ENCODE peak calls at places on chromosomes 1 and 21, in seven cellular contexts. P is GM12891, U is prostate gland, M is IMR-90, D is breast epithelium, R is tibial nerve, N is erythroblast. J is an unnamed sample.

GRCh38 chr1:110215621-110216020 is 5.5 kb downstream of the KCNC4 start:
- DNase-seq in M (no peak), U (no peak), N (no peak), P (no peak), R (no peak), D (no peak), J (no peak)

GRCh38 chr1:29122987-29123870 is 474 bp downstream of the TMEM200B start:
- DNase-seq in P (no peak), D (no peak), M (peak; percentile 16), U (no peak), R (no peak), N (peak; percentile 58), J (no peak)

GRCh38 chr21:39087238-39087975 is 95.8 kb downstream of the PSMG1 start:
- DNase-seq in M (no peak), U (no peak), N (no peak), P (no peak), R (no peak), D (no peak), J (no peak)

GRCh38 chr21:33121715-33122475 is 52.0 kb downstream of the OLIG1 start:
- DNase-seq in M (peak; percentile 14), N (peak; percentile 66), R (no peak), D (peak; percentile 47), U (peak; percentile 69), P (no peak), J (peak; percentile 26)

GRCh38 chr1:153770812-153771211 is 4.4 kb upstream of the SLC27A3 start:
- DNase-seq in U (no peak), R (no peak), M (no peak), P (no peak), N (no peak), D (no peak), J (no peak)

GRCh38 chr1:62784509-62785365 is 805 bp downstream of the ATG4C start:
- DNase-seq in M (peak; percentile 19), R (no peak), N (peak; percentile 44), U (no peak), P (peak; percentile 10), D (no peak), J (peak; percentile 20)

GRCh38 chr1:67659229-67659628 is 25.8 kb upstream of the GADD45A start:
- DNase-seq in M (no peak), N (no peak), P (no peak), D (no peak), R (no peak), U (no peak), J (no peak)

GRCh38 chr21:38927776-38928175 is 122.0 kb downstream of the ETS2 start:
- DNase-seq in P (no peak), U (no peak), M (no peak), D (no peak), N (no peak), R (no peak), J (no peak)

GRCh38 chr1:202462342-202463076 is 114.0 kb downstream of the PPP1R12B start:
- DNase-seq in R (no peak), M (no peak), P (no peak), D (no peak), N (peak; percentile 17), U (peak; percentile 28), J (no peak)

GRCh38 chr1:53590581-53591515 is 131.6 kb downstream of the DMRTB1 start:
- DNase-seq in D (peak; percentile 43), R (no peak), P (no peak), U (no peak), M (no peak), N (no peak), J (no peak)

GRCh38 chr1:239247299-239247698 is 139.1 kb upstream of the CHRM3 start:
- DNase-seq in M (no peak), N (peak; percentile 28), P (no peak), U (no peak), R (no peak), D (no peak), J (no peak)

GRCh38 chr1:157154940-157155514 is 16.8 kb upstream of the ETV3 start:
- DNase-seq in N (peak; percentile 83), R (no peak), M (peak; percentile 52), U (no peak), P (no peak), D (no peak), J (peak; percentile 33)

GRCh38 chr1:76585980-76586674 is 281.2 kb upstream of the ST6GALNAC5 start:
- DNase-seq in N (no peak), P (no peak), R (no peak), M (no peak), U (no peak), D (no peak), J (no peak)

DNA sequence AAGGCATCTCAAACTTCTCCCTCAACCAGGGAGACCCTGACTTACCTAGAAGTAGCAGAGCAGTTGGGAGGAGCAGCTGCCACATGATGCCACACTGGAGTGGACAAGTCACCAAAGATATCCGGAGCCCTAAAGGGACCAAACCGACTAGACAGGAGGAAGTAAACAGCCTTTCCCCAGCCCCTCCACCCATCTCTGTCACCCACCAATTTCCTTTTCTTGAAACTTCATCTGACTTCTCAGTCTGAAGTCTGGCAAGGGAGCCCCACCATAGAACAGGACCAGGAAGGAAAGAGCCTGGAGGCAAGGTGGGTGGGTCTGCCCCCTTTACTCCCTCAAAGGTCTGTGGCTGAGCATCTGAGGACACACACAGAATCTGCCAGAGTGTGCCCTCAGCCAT is at the start of gene FCGR3A:
- DNase-seq in P (no peak), M (no peak), R (no peak), N (no peak), U (no peak), D (no peak), J (no peak)
- TF ChIP-seq POLR2A in P (no peak), M (no peak), R (no peak), N (no peak), U (no peak), D (no peak), J (no peak)

DNA sequence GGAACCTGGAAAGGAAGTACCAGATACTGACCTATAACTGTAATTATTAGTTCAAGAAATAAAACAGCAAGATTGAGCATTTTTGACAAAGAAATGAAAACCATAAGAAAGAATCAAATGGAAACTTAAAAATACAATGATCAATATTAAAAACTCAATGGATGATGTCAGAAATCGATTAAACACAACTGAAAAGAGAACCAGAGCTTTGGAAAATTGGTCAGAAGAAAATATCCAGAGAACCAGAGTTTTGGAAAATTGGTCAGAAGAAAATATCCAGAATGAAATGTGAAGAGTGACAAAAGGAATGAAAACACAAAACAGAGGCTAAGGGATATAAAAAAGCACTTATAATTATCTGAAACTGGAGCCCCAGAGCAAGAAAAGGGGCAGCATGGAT is 438.6 kb downstream of the AJAP1 start:
- DNase-seq in R (no peak), N (no peak), D (no peak), U (no peak), P (no peak), M (no peak), J (no peak)
- TF ChIP-seq POLR2A in R (no peak), N (no peak), D (no peak), U (no peak), P (no peak), M (no peak), J (no peak)

GRCh38 chr1:167938083-167938482 is 1.2 kb upstream of the MPC2 start:
- DNase-seq in M (no peak), D (no peak), P (no peak), N (peak; percentile 47), U (no peak), R (no peak), J (no peak)

GRCh38 chr1:167935252-167936067 is 1.0 kb upstream of the DCAF6 start:
- DNase-seq in D (no peak), N (peak; percentile 79), U (peak; percentile 23), M (peak; percentile 36), R (no peak), P (no peak), J (peak; percentile 18)

GRCh38 chr1:167937709-167938010 is 788 bp upstream of the MPC2 start:
- DNase-seq in P (no peak), N (no peak), R (no peak), D (no peak), M (no peak), U (no peak), J (no peak)

GRCh38 chr1:167936068-167936929 is at the start of gene DCAF6:
- DNase-seq in D (peak; percentile 95), N (peak; percentile 99), R (peak; percentile 96), M (peak; percentile 99), U (peak; percentile 96), P (peak; percentile 86), J (peak; percentile 89)

DNA sequence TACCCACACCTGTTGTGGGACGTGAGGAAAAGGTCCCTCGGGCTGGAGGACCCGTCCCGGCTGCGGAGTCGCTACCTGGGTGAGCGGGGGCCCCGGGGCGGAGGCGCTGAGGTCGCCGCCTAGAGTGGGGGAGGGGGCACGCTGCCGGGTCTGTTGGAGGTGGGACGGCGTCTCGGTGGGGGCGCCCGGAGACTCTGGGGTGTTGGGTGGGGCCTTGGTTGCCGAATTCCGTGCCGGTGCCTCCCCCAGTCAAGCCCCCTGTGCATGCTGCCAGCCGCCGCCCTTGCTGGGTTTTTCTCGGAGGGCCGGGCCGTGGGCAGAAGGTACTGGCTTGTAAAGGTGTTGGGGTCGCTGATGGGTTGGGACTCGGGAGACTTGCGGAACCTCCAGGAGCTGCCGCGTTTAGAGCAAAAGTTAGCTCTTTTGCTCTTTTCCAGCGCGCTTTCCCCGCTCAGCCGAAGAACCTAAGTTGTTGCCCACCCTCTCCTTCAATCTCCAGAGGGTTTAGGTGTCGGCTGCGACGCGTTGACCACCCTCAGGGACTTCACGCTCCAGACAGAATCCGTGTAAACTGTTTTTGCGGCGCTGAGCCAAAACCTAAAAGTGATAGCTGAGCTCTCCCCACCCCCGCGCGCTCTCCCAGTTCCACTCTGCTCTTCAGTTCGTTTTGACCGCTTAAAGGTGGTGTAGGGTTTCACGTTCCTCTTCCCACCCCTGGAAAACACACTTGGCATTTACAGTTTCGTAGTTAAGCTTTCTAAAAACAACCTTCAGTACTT is at the start of gene MPC2:
- DNase-seq in P (peak; percentile 41), N (peak; percentile 87), D (peak; percentile 58), U (peak; percentile 83), M (peak; percentile 75), R (peak; percentile 49), J (peak; percentile 20)
- TF ChIP-seq POLR2A in P (peak; percentile 63), N (peak; percentile 82), D (no peak), U (peak; percentile 52), M (no peak), R (no peak), J (peak; percentile 9)

GRCh38 chr1:6868371-6869001 is 83.2 kb downstream of the CAMTA1 start:
- DNase-seq in U (no peak), M (no peak), R (no peak), P (no peak), N (peak; percentile 18), D (no peak), J (no peak)

GRCh38 chr1:6869002-6869380 is 83.7 kb downstream of the CAMTA1 start:
- DNase-seq in D (no peak), P (no peak), R (no peak), N (no peak), U (no peak), M (no peak), J (no peak)

GRCh38 chr1:6870571-6870970 is 85.3 kb downstream of the CAMTA1 start:
- DNase-seq in R (no peak), P (no peak), N (no peak), U (no peak), M (peak; percentile 53), D (no peak), J (no peak)

GRCh38 chr1:6871300-6871972 is 86.2 kb downstream of the CAMTA1 start:
- DNase-seq in M (no peak), R (no peak), U (no peak), N (no peak), P (no peak), D (no peak), J (no peak)

DNA sequence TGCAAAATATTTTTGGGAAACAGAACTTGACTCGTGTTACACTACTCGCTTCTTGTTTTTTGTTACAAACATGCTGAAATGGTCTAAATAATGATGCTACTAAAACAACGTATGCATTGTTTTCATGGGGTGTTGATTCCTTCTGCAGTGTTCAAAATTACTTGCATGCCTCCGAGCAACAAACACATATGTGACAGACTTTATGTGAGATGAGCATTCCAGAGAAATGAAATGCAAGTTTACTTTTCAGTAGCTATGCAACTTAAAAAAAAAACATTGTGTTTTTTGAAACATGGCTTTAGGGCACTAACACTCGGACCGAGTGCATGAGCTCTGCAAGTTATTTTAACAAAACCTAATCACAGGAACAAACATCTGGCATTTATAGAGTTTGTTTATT is 84.8 kb downstream of the CAMTA1 start:
- DNase-seq in D (no peak), N (no peak), M (no peak), R (no peak), P (no peak), U (no peak), J (no peak)
- TF ChIP-seq POLR2A in D (no peak), N (no peak), M (no peak), R (no peak), P (no peak), U (no peak), J (no peak)